ENCODE peak calls at places on chromosomes 7 and 10, in nine cellular contexts. One of them, this sample, is unnamed.
A peak's percentile ranks its signal among the peaks of the same experiment; 100 is the strongest.

GRCh38 chr10:73816917-73817729 is 5.7 kb upstream of the NDST2 start:
- DNase-seq in activated naive CD4-positive, alpha-beta T cell treated with anti-CD3 and anti-CD28 coated beads for 36 hours: no peak
- DNase-seq in AML-193: no peak
- DNase-seq in effector CD4-positive, alpha-beta T cell: no peak
- DNase-seq in stimulated activated CD4-positive, alpha-beta T cell treated with anti-CD3 and anti-CD28 coated beads, Interleukin-12 subunit alpha, Interleukin-12 subunit beta, amount 100 ng/mL, for 48 hours: no peak
- DNase-seq in globus pallidus: no peak
- DNase-seq in non-pigmented ciliary epithelial cell: no peak
- DNase-seq in NCI-H146: no peak
- DNase-seq in HCT116: no peak
- DNase-seq in this sample: no peak

GRCh38 chr7:139745330-139746143 is 32.3 kb downstream of the HIPK2 start:
- DNase-seq in activated naive CD4-positive, alpha-beta T cell treated with anti-CD3 and anti-CD28 coated beads for 36 hours: no peak
- DNase-seq in stimulated activated CD4-positive, alpha-beta T cell treated with anti-CD3 and anti-CD28 coated beads, Interleukin-12 subunit alpha, Interleukin-12 subunit beta, amount 100 ng/mL, for 48 hours: no peak
- DNase-seq in HCT116: no peak
- DNase-seq in NCI-H146: peak; percentile 78
- DNase-seq in non-pigmented ciliary epithelial cell: no peak
- DNase-seq in globus pallidus: no peak
- DNase-seq in AML-193: no peak
- DNase-seq in effector CD4-positive, alpha-beta T cell: no peak
- DNase-seq in this sample: no peak

GRCh38 chr7:36986429-36987362 is 262.4 kb upstream of the AOAH start:
- DNase-seq in effector CD4-positive, alpha-beta T cell: peak; percentile 49
- DNase-seq in NCI-H146: peak; percentile 85
- DNase-seq in globus pallidus: peak; percentile 49
- DNase-seq in AML-193: peak; percentile 28
- DNase-seq in stimulated activated CD4-positive, alpha-beta T cell treated with anti-CD3 and anti-CD28 coated beads, Interleukin-12 subunit alpha, Interleukin-12 subunit beta, amount 100 ng/mL, for 48 hours: peak; percentile 52
- DNase-seq in activated naive CD4-positive, alpha-beta T cell treated with anti-CD3 and anti-CD28 coated beads for 36 hours: peak; percentile 80
- DNase-seq in non-pigmented ciliary epithelial cell: no peak
- DNase-seq in HCT116: peak; percentile 34
- DNase-seq in this sample: peak; percentile 47

GRCh38 chr10:6185039-6185716 is 17.6 kb upstream of the PFKFB3 start:
- DNase-seq in activated naive CD4-positive, alpha-beta T cell treated with anti-CD3 and anti-CD28 coated beads for 36 hours: no peak
- DNase-seq in non-pigmented ciliary epithelial cell: no peak
- DNase-seq in AML-193: no peak
- DNase-seq in stimulated activated CD4-positive, alpha-beta T cell treated with anti-CD3 and anti-CD28 coated beads, Interleukin-12 subunit alpha, Interleukin-12 subunit beta, amount 100 ng/mL, for 48 hours: peak; percentile 14
- DNase-seq in HCT116: no peak
- DNase-seq in NCI-H146: no peak
- DNase-seq in effector CD4-positive, alpha-beta T cell: no peak
- DNase-seq in globus pallidus: no peak
- DNase-seq in this sample: no peak

GRCh38 chr7:44754802-44755697 is 6.4 kb downstream of the ZMIZ2 start:
- DNase-seq in effector CD4-positive, alpha-beta T cell: no peak
- DNase-seq in globus pallidus: no peak
- DNase-seq in stimulated activated CD4-positive, alpha-beta T cell treated with anti-CD3 and anti-CD28 coated beads, Interleukin-12 subunit alpha, Interleukin-12 subunit beta, amount 100 ng/mL, for 48 hours: no peak
- DNase-seq in NCI-H146: no peak
- DNase-seq in activated naive CD4-positive, alpha-beta T cell treated with anti-CD3 and anti-CD28 coated beads for 36 hours: no peak
- DNase-seq in HCT116: no peak
- DNase-seq in AML-193: no peak
- DNase-seq in non-pigmented ciliary epithelial cell: no peak
- DNase-seq in this sample: no peak

GRCh38 chr10:100046088-100046487 is 35.6 kb downstream of the CPN1 start:
- DNase-seq in NCI-H146: peak; percentile 75
- DNase-seq in effector CD4-positive, alpha-beta T cell: peak; percentile 80
- DNase-seq in globus pallidus: peak; percentile 53
- DNase-seq in AML-193: peak; percentile 51
- DNase-seq in non-pigmented ciliary epithelial cell: peak; percentile 51
- DNase-seq in stimulated activated CD4-positive, alpha-beta T cell treated with anti-CD3 and anti-CD28 coated beads, Interleukin-12 subunit alpha, Interleukin-12 subunit beta, amount 100 ng/mL, for 48 hours: peak; percentile 77
- DNase-seq in activated naive CD4-positive, alpha-beta T cell treated with anti-CD3 and anti-CD28 coated beads for 36 hours: peak; percentile 91
- DNase-seq in HCT116: peak; percentile 86
- DNase-seq in this sample: peak; percentile 78

GRCh38 chr10:43250925-43251663 is 15.8 kb downstream of the RASGEF1A start:
- DNase-seq in globus pallidus: no peak
- DNase-seq in effector CD4-positive, alpha-beta T cell: no peak
- DNase-seq in AML-193: no peak
- DNase-seq in HCT116: no peak
- DNase-seq in stimulated activated CD4-positive, alpha-beta T cell treated with anti-CD3 and anti-CD28 coated beads, Interleukin-12 subunit alpha, Interleukin-12 subunit beta, amount 100 ng/mL, for 48 hours: no peak
- DNase-seq in non-pigmented ciliary epithelial cell: no peak
- DNase-seq in activated naive CD4-positive, alpha-beta T cell treated with anti-CD3 and anti-CD28 coated beads for 36 hours: no peak
- DNase-seq in NCI-H146: no peak
- DNase-seq in this sample: no peak

GRCh38 chr7:74623135-74623534 is 34.4 kb upstream of the GTF2I start:
- DNase-seq in AML-193: no peak
- DNase-seq in effector CD4-positive, alpha-beta T cell: no peak
- DNase-seq in HCT116: no peak
- DNase-seq in NCI-H146: no peak
- DNase-seq in activated naive CD4-positive, alpha-beta T cell treated with anti-CD3 and anti-CD28 coated beads for 36 hours: no peak
- DNase-seq in non-pigmented ciliary epithelial cell: no peak
- DNase-seq in stimulated activated CD4-positive, alpha-beta T cell treated with anti-CD3 and anti-CD28 coated beads, Interleukin-12 subunit alpha, Interleukin-12 subunit beta, amount 100 ng/mL, for 48 hours: no peak
- DNase-seq in globus pallidus: no peak
- DNase-seq in this sample: no peak

GRCh38 chr10:111762114-111762513 is 421.5 kb downstream of the GPAM start:
- DNase-seq in stimulated activated CD4-positive, alpha-beta T cell treated with anti-CD3 and anti-CD28 coated beads, Interleukin-12 subunit alpha, Interleukin-12 subunit beta, amount 100 ng/mL, for 48 hours: no peak
- DNase-seq in HCT116: no peak
- DNase-seq in NCI-H146: no peak
- DNase-seq in globus pallidus: no peak
- DNase-seq in AML-193: no peak
- DNase-seq in non-pigmented ciliary epithelial cell: no peak
- DNase-seq in activated naive CD4-positive, alpha-beta T cell treated with anti-CD3 and anti-CD28 coated beads for 36 hours: no peak
- DNase-seq in effector CD4-positive, alpha-beta T cell: no peak
- DNase-seq in this sample: no peak

GRCh38 chr10:10149899-10150298 is 867.8 kb upstream of the CELF2 start:
- DNase-seq in AML-193: no peak
- DNase-seq in non-pigmented ciliary epithelial cell: no peak
- DNase-seq in HCT116: no peak
- DNase-seq in activated naive CD4-positive, alpha-beta T cell treated with anti-CD3 and anti-CD28 coated beads for 36 hours: no peak
- DNase-seq in stimulated activated CD4-positive, alpha-beta T cell treated with anti-CD3 and anti-CD28 coated beads, Interleukin-12 subunit alpha, Interleukin-12 subunit beta, amount 100 ng/mL, for 48 hours: no peak
- DNase-seq in NCI-H146: no peak
- DNase-seq in effector CD4-positive, alpha-beta T cell: no peak
- DNase-seq in globus pallidus: no peak
- DNase-seq in this sample: no peak

GRCh38 chr10:129977794-129978193 is 13.7 kb upstream of the EBF3 start:
- DNase-seq in stimulated activated CD4-positive, alpha-beta T cell treated with anti-CD3 and anti-CD28 coated beads, Interleukin-12 subunit alpha, Interleukin-12 subunit beta, amount 100 ng/mL, for 48 hours: no peak
- DNase-seq in globus pallidus: no peak
- DNase-seq in AML-193: no peak
- DNase-seq in activated naive CD4-positive, alpha-beta T cell treated with anti-CD3 and anti-CD28 coated beads for 36 hours: no peak
- DNase-seq in HCT116: no peak
- DNase-seq in non-pigmented ciliary epithelial cell: no peak
- DNase-seq in NCI-H146: no peak
- DNase-seq in effector CD4-positive, alpha-beta T cell: no peak
- DNase-seq in this sample: no peak

GRCh38 chr7:133235212-133235883 is 17.5 kb upstream of the EXOC4 start:
- DNase-seq in effector CD4-positive, alpha-beta T cell: no peak
- DNase-seq in AML-193: no peak
- DNase-seq in NCI-H146: no peak
- DNase-seq in HCT116: no peak
- DNase-seq in activated naive CD4-positive, alpha-beta T cell treated with anti-CD3 and anti-CD28 coated beads for 36 hours: no peak
- DNase-seq in globus pallidus: no peak
- DNase-seq in non-pigmented ciliary epithelial cell: peak; percentile 18
- DNase-seq in stimulated activated CD4-positive, alpha-beta T cell treated with anti-CD3 and anti-CD28 coated beads, Interleukin-12 subunit alpha, Interleukin-12 subunit beta, amount 100 ng/mL, for 48 hours: no peak
- DNase-seq in this sample: no peak

GRCh38 chr10:2210083-2210482 is 472.8 kb upstream of the ADARB2 start:
- DNase-seq in globus pallidus: no peak
- DNase-seq in non-pigmented ciliary epithelial cell: no peak
- DNase-seq in NCI-H146: no peak
- DNase-seq in effector CD4-positive, alpha-beta T cell: no peak
- DNase-seq in stimulated activated CD4-positive, alpha-beta T cell treated with anti-CD3 and anti-CD28 coated beads, Interleukin-12 subunit alpha, Interleukin-12 subunit beta, amount 100 ng/mL, for 48 hours: no peak
- DNase-seq in activated naive CD4-positive, alpha-beta T cell treated with anti-CD3 and anti-CD28 coated beads for 36 hours: no peak
- DNase-seq in AML-193: no peak
- DNase-seq in HCT116: no peak
- DNase-seq in this sample: peak; percentile 46

GRCh38 chr10:119136084-119136483 is 29.4 kb downstream of the SFXN4 start:
- DNase-seq in non-pigmented ciliary epithelial cell: no peak
- DNase-seq in globus pallidus: no peak
- DNase-seq in HCT116: no peak
- DNase-seq in effector CD4-positive, alpha-beta T cell: no peak
- DNase-seq in activated naive CD4-positive, alpha-beta T cell treated with anti-CD3 and anti-CD28 coated beads for 36 hours: no peak
- DNase-seq in AML-193: no peak
- DNase-seq in stimulated activated CD4-positive, alpha-beta T cell treated with anti-CD3 and anti-CD28 coated beads, Interleukin-12 subunit alpha, Interleukin-12 subunit beta, amount 100 ng/mL, for 48 hours: no peak
- DNase-seq in NCI-H146: no peak
- DNase-seq in this sample: no peak

GRCh38 chr7:136058561-136058960 is 81.4 kb upstream of the MTPN start:
- DNase-seq in AML-193: no peak
- DNase-seq in effector CD4-positive, alpha-beta T cell: no peak
- DNase-seq in NCI-H146: peak; percentile 66
- DNase-seq in non-pigmented ciliary epithelial cell: no peak
- DNase-seq in activated naive CD4-positive, alpha-beta T cell treated with anti-CD3 and anti-CD28 coated beads for 36 hours: no peak
- DNase-seq in globus pallidus: no peak
- DNase-seq in stimulated activated CD4-positive, alpha-beta T cell treated with anti-CD3 and anti-CD28 coated beads, Interleukin-12 subunit alpha, Interleukin-12 subunit beta, amount 100 ng/mL, for 48 hours: no peak
- DNase-seq in HCT116: no peak
- DNase-seq in this sample: no peak

This sample was measured in NCI-H460.